ENCODE peak calls at places on chromosomes 16 and 17, in four cellular contexts. One of them, this sample, is unnamed.

GRCh38 chr17:56347646-56348045 is 194.4 kb downstream of the ANKFN1 start:
- DNase-seq in IMR-90: no peak
- DNase-seq in SK-N-SH: no peak
- DNase-seq in HepG2: no peak
- DNase-seq in this sample: no peak

GRCh38 chr16:6988846-6989245 is 343.8 kb upstream of the RBFOX1 start:
- DNase-seq in IMR-90: no peak
- DNase-seq in SK-N-SH: no peak
- DNase-seq in HepG2: no peak
- DNase-seq in this sample: no peak

GRCh38 chr17:13114601-13115024 is 96.8 kb upstream of the ELAC2 start:
- DNase-seq in IMR-90: peak
- DNase-seq in SK-N-SH: peak
- DNase-seq in HepG2: peak
- DNase-seq in this sample: peak

GRCh38 chr17:76793775-76794174 is 55.9 kb downstream of the MFSD11 start:
- DNase-seq in IMR-90: peak
- DNase-seq in SK-N-SH: peak
- DNase-seq in HepG2: peak
- DNase-seq in this sample: peak

GRCh38 chr16:373020-373598 is 2.8 kb upstream of the MRPL28 start:
- DNase-seq in IMR-90: no peak
- DNase-seq in SK-N-SH: no peak
- DNase-seq in HepG2: no peak
- DNase-seq in this sample: no peak

GRCh38 chr16:22763655-22764054 is 50.3 kb upstream of the HS3ST2 start:
- DNase-seq in IMR-90: no peak
- DNase-seq in SK-N-SH: peak
- DNase-seq in HepG2: no peak
- DNase-seq in this sample: no peak

GRCh38 chr17:9240659-9241370 is 219.5 kb downstream of the NTN1 start:
- DNase-seq in IMR-90: peak
- DNase-seq in SK-N-SH: no peak
- DNase-seq in HepG2: peak
- DNase-seq in this sample: no peak

GRCh38 chr17:49567871-49568694 is 7.6 kb upstream of the NXPH3 start:
- DNase-seq in IMR-90: peak
- DNase-seq in SK-N-SH: peak
- DNase-seq in HepG2: peak
- DNase-seq in this sample: peak

GRCh38 chr17:14205992-14206461 is 30.6 kb downstream of the CDRT15 start:
- DNase-seq in IMR-90: no peak
- DNase-seq in SK-N-SH: no peak
- DNase-seq in HepG2: no peak
- DNase-seq in this sample: no peak

GRCh38 chr17:78476973-78477372 is 98.5 kb downstream of the PGS1 start:
- DNase-seq in IMR-90: no peak
- DNase-seq in SK-N-SH: no peak
- DNase-seq in HepG2: peak
- DNase-seq in this sample: no peak

GRCh38 chr17:8223356-8224063 is 13.1 kb upstream of the AURKB start:
- DNase-seq in IMR-90: peak
- DNase-seq in SK-N-SH: peak
- DNase-seq in HepG2: peak
- DNase-seq in this sample: peak

GRCh38 chr17:61389670-61390478 is 9.8 kb upstream of the TBX2 start:
- DNase-seq in IMR-90: peak
- DNase-seq in SK-N-SH: peak
- DNase-seq in HepG2: no peak
- DNase-seq in this sample: peak

DNA sequence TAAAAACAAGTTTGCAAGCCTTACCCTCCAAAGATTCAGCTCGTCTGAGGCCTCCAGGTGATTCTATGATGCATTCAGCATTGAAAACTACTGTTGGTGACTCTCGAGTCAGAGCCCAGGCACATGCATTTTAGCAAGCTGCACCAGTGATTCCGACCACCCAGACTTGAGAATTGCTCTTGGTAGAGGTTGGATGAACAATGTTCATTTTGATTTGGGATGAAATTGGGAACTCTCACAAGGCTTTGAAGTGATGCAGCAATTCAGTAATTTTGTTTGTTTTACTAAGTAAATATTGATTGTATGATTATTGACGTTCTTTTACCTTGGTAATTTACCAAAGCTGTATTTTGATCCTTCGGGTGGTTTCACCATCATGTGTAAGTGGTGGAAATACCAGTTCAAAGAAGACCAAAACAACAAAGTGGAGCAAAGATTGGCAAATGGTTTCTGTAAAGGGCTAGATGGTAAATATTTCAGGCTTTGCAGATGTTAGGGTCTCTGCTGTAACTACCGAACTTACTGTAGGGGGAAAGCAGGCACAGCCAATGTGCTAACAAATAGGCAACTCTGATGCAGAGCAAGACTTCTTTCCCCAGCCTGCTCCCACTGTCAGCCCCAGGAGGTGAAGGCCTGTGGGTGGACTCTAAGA is 11.8 kb downstream of the ALDH3A2 start:
- DNase-seq in IMR-90: no peak
- DNase-seq in SK-N-SH: no peak
- DNase-seq in HepG2: peak
- DNase-seq in this sample: no peak
- H3K27ac ChIP-seq in IMR-90: no peak
- H3K27ac ChIP-seq in SK-N-SH: no peak
- H3K27ac ChIP-seq in HepG2: peak
- H3K27ac ChIP-seq in this sample: peak

DNA sequence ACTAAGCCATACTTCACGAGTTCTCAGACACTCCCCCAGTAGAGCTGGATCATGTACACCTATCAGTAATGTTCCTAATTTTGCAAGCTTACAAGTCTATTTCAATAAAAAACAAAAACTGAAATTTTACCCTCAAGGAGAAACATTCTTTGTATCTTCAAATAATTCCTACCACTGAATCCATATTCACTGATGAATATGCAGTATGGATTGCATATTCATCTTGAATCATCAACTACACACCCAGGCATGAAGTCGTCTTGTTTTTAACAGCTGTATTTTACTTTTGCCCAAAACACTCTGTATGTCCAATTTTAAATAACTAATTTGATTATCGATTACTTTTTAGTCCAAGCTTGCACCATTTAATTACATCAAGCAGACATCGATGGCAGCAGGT is 31.8 kb downstream of the ZDHHC7 start:
- DNase-seq in IMR-90: peak
- DNase-seq in SK-N-SH: no peak
- DNase-seq in HepG2: no peak
- DNase-seq in this sample: no peak
- TF ChIP-seq RFX5 in IMR-90: no peak
- TF ChIP-seq RFX5 in SK-N-SH: no peak
- TF ChIP-seq RFX5 in HepG2: no peak
- TF ChIP-seq RFX5 in this sample: no peak

GRCh38 chr16:31879937-31880321 is 6.3 kb downstream of the ZNF267 start:
- DNase-seq in IMR-90: no peak
- DNase-seq in SK-N-SH: no peak
- DNase-seq in HepG2: peak
- DNase-seq in this sample: no peak

GRCh38 chr16:31880322-31880979 is 6.8 kb downstream of the ZNF267 start:
- DNase-seq in IMR-90: peak
- DNase-seq in SK-N-SH: no peak
- DNase-seq in HepG2: no peak
- DNase-seq in this sample: no peak

GRCh38 chr16:31875112-31875803 is 1.7 kb downstream of the ZNF267 start:
- DNase-seq in IMR-90: peak
- DNase-seq in SK-N-SH: no peak
- DNase-seq in HepG2: no peak
- DNase-seq in this sample: no peak

GRCh38 chr16:31876955-31877828 is 3.6 kb downstream of the ZNF267 start:
- DNase-seq in IMR-90: peak
- DNase-seq in SK-N-SH: no peak
- DNase-seq in HepG2: peak
- DNase-seq in this sample: no peak

DNA sequence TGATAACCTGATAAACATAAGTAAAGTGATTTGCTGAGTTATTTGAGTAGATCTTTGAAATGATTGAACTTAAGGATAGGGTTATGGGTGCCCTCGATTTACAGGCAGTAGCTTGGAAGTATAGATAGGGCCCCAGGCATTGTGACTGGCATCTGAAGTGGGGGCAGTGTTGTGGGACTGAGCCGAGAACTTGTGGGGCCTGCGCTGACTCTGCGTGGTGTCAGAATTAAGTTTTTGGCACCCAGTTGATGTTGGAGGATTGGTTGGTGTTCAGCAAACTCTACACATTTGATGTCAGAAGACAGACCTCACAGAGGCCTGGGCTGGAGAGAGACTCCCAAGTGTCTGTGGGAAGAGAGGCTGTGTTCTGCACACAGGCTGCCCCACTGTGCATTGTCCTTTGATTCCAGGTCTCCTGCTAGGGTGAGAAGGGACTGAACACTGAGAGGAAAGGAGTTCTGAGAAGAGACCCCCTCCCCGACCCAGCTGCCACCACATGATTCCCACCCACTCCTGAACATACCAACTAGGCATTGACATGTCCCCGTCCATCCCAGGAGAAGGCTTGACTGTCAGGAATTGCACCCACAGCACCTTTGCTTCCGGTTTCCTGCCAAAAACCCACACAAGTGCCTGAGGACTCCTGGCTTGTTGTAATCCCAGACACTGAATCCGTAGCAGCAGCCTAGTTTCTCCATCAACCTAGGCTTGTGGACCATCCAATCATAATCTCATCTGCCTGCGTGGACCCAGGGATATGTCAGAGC is 4.5 kb downstream of the ZNF267 start:
- DNase-seq in IMR-90: no peak
- DNase-seq in SK-N-SH: no peak
- DNase-seq in HepG2: no peak
- DNase-seq in this sample: no peak
- H3K4me3 ChIP-seq in IMR-90: no peak
- H3K4me3 ChIP-seq in SK-N-SH: no peak
- H3K4me3 ChIP-seq in HepG2: peak
- H3K4me3 ChIP-seq in this sample: no peak

DNA sequence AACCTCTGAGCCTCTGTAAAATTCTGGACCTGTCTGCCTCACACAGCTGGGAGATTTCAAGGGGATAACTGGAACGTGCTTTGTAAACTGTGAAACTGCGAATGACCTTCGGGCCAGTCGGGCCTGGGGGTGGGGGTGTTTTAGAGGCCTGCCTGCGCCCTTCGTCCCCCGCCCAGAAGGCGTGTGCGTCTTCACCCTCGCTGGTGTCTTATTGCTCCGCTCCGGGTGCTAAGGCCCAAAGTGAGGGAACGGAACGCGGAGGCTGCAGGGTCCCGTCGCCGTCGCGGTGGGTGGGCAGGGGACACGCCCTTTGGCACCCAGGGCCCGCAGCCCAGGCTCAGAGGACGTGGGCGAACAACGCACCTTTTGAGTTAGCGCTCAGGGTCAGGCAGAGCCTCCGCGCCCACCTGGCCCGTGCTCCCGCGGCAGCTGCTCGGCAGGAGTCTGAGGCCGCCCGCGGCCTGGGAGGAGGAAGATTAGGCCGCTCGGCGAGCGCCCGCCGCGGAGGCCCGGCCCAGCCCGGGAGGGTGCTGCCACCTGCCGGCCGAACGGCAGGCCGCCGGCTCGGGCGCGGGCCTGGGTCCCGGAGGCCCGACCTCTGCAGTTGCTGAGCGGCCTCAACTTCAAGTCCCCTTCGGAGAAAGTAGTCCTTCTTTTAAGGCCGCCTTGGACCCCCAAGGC is 29.7 kb downstream of the DCAKD start:
- DNase-seq in IMR-90: peak
- DNase-seq in SK-N-SH: peak
- DNase-seq in HepG2: peak
- DNase-seq in this sample: peak
- H3K27ac ChIP-seq in IMR-90: peak
- H3K27ac ChIP-seq in SK-N-SH: no peak
- H3K27ac ChIP-seq in HepG2: peak
- H3K27ac ChIP-seq in this sample: peak

DNA sequence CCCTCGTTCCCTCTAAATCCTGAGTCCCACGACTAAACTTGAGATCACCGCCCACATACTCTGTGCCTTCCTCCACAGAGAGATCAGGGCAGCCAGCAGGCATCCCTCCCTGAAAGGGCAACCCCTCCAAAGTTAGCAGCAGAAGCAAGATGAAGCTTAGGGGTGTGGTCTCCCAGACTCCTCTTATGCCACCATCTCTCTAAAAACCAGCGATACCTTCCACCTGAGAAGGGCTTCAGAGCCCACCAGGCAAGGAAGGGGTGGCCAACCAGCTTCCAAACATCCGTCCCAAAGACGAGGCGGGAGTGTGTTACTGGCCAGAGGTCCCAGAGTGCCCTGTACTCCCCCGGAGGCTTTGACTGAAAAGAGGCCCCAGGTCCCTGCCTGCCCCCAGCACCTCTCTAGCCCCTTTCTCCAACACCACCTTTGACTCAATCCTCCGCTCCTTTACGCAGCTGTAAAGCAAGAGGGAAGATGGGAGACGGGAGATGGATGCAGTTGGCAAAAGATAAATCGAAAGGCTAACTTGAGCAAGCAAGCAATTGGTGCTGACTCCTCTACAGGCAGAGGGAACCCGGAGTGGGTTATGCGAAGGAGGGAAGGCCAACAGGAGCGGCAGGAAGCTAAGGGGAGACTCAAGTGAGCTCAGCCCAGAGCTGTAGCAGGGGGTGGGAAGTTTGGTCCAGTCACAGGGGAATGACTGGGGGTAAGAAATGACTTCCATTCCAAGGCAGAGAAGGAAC is 1.1 kb downstream of the ST3GAL2 start:
- DNase-seq in IMR-90: peak
- DNase-seq in SK-N-SH: peak
- DNase-seq in HepG2: no peak
- DNase-seq in this sample: no peak
- TF ChIP-seq RFX5 in IMR-90: no peak
- TF ChIP-seq RFX5 in SK-N-SH: no peak
- TF ChIP-seq RFX5 in HepG2: no peak
- TF ChIP-seq RFX5 in this sample: no peak

GRCh38 chr17:32265192-32265895 is at the start of gene RHBDL3:
- DNase-seq in IMR-90: no peak
- DNase-seq in SK-N-SH: peak
- DNase-seq in HepG2: no peak
- DNase-seq in this sample: no peak

GRCh38 chr17:32266389-32267269 is 997 bp downstream of the RHBDL3 start:
- DNase-seq in IMR-90: no peak
- DNase-seq in SK-N-SH: peak
- DNase-seq in HepG2: no peak
- DNase-seq in this sample: no peak

GRCh38 chr17:32264140-32264799 is 1.4 kb upstream of the RHBDL3 start:
- DNase-seq in IMR-90: no peak
- DNase-seq in SK-N-SH: no peak
- DNase-seq in HepG2: no peak
- DNase-seq in this sample: peak

GRCh38 chr17:32265896-32266388 is 310 bp downstream of the RHBDL3 start:
- DNase-seq in IMR-90: no peak
- DNase-seq in SK-N-SH: no peak
- DNase-seq in HepG2: no peak
- DNase-seq in this sample: no peak

DNA sequence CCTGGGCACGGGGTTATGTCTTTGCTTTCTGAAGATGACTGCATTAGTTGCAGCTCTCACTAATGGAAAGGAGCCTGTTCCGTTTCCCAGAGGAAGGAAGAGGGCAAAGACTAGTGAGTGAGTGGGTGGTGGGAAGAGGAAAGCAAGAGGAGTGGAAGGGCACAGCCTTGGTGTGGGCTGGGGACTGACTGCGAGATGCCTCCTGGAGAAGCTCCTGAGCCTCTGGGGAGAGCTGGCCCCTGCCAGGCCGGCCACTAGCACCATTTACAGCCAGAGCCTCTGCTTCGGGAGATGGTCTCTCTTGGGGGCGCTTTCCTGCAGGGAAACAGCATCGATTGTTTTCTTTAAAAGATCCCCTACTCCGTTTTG is 825 bp upstream of the RHBDL3 start:
- DNase-seq in IMR-90: no peak
- DNase-seq in SK-N-SH: no peak
- DNase-seq in HepG2: no peak
- DNase-seq in this sample: no peak
- H3K4me3 ChIP-seq in IMR-90: no peak
- H3K4me3 ChIP-seq in SK-N-SH: no peak
- H3K4me3 ChIP-seq in HepG2: no peak
- H3K4me3 ChIP-seq in this sample: no peak

This sample was measured in A549.